ENCODE peak calls at places on chromosomes 2 and 18, in six cellular contexts. M is upper lobe of left lung, Q is SK-N-SH, G is HCT116, L is transverse colon, K is HL-60. S is an unnamed sample.

GRCh38 chr2:25567406-25567805 is 106.0 kb downstream of the DTNB start:
- DNase-seq in M (no peak), Q (peak; percentile 55), G (peak; percentile 10), L (no peak), K (peak; percentile 60), S (no peak)

GRCh38 chr18:70190529-70190928 is 15.0 kb downstream of the RTTN start:
- DNase-seq in M (no peak), Q (no peak), G (no peak), L (no peak), K (no peak), S (no peak)

GRCh38 chr2:147756103-147756502 is 88.7 kb upstream of the ACVR2A start:
- DNase-seq in M (no peak), Q (no peak), G (no peak), L (no peak), K (no peak), S (no peak)

GRCh38 chr2:175462246-175462645 is 280.7 kb upstream of the ATP5MC3 start:
- DNase-seq in M (no peak), Q (no peak), G (no peak), L (no peak), K (peak; percentile 56), S (no peak)

GRCh38 chr2:153074207-153074606 is 355.8 kb downstream of the ARL6IP6 start:
- DNase-seq in M (no peak), Q (no peak), G (no peak), L (no peak), K (no peak), S (no peak)

GRCh38 chr18:24913507-24914147 is 438.3 kb downstream of the ZNF521 start:
- DNase-seq in M (no peak), Q (peak; percentile 40), G (no peak), L (no peak), K (no peak), S (no peak)

GRCh38 chr18:57441395-57441794 is 6.2 kb downstream of the ONECUT2 start:
- DNase-seq in M (no peak), Q (no peak), G (no peak), L (no peak), K (peak; percentile 11), S (no peak)

GRCh38 chr2:229313591-229313990 is 42.5 kb upstream of the PID1 start:
- DNase-seq in M (no peak), Q (no peak), G (no peak), L (no peak), K (no peak), S (no peak)

GRCh38 chr2:226183550-226183949 is 616.1 kb downstream of the IRS1 start:
- DNase-seq in M (no peak), Q (no peak), G (no peak), L (no peak), K (no peak), S (no peak)

GRCh38 chr2:228688007-228688645 is 506.6 kb upstream of the SPHKAP start:
- DNase-seq in M (no peak), Q (no peak), G (no peak), L (peak; percentile 14), K (no peak), S (no peak)

GRCh38 chr18:250685-251084 is 17.2 kb downstream of the THOC1 start:
- DNase-seq in M (no peak), Q (no peak), G (no peak), L (no peak), K (no peak), S (no peak)

GRCh38 chr2:21501344-21502027 is 377.7 kb downstream of the TDRD15 start:
- DNase-seq in M (no peak), Q (no peak), G (no peak), L (no peak), K (no peak), S (no peak)

GRCh38 chr2:19971691-19972090 is 18.2 kb downstream of the WDR35 start:
- DNase-seq in M (no peak), Q (no peak), G (no peak), L (no peak), K (no peak), S (no peak)

GRCh38 chr18:36850527-36851201 is 21.7 kb downstream of the KIAA1328 start:
- DNase-seq in M (no peak), Q (no peak), G (peak; percentile 4), L (no peak), K (no peak), S (no peak)

GRCh38 chr18:21740474-21740723 is 193 bp upstream of the MIB1 start:
- DNase-seq in M (peak; percentile 99), Q (no peak), G (no peak), L (peak; percentile 99), K (peak; percentile 99), S (peak; percentile 99)

GRCh38 chr2:140624188-140624587 is 1506.6 kb downstream of the LRP1B start:
- DNase-seq in M (no peak), Q (no peak), G (no peak), L (no peak), K (no peak), S (no peak)

GRCh38 chr2:203126971-203127370 is 111.8 kb upstream of the CYP20A1 start:
- DNase-seq in M (no peak), Q (no peak), G (no peak), L (no peak), K (no peak), S (no peak)

GRCh38 chr2:35803133-35803532 is 552.4 kb upstream of the CRIM1 start:
- DNase-seq in M (no peak), Q (no peak), G (no peak), L (no peak), K (no peak), S (no peak)

GRCh38 chr2:202115385-202116060 is 42.5 kb downstream of the KIAA2012 start:
- DNase-seq in M (no peak), Q (no peak), G (no peak), L (no peak), K (no peak), S (no peak)

GRCh38 chr2:129400825-129401224 is 578.6 kb upstream of the RAB6C start:
- DNase-seq in M (no peak), Q (peak; percentile 50), G (no peak), L (no peak), K (no peak), S (no peak)

GRCh38 chr18:55153346-55153745 is 194.1 kb upstream of the CCDC68 start:
- DNase-seq in M (no peak), Q (no peak), G (no peak), L (no peak), K (no peak), S (no peak)

DNA sequence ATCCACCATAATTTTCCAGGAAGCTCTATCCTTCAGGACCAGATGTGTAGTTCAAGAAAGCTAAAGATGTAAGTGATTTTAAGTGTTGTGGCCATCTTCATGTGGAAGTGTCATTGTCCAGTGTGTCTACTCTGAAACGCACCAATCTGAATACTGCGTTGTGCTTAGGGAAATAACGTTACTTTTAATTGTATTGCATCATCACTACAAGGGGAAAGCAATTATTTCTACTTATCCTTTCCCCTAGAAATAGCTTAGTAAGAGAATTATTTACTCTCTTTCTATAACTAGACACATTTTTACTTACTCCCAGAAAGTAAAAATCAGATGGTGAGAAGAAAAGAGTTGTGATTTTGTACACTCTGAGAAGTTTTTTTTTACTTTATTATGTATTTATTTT is 102.4 kb upstream of the DLGAP1 start:
- DNase-seq in M (no peak), Q (no peak), G (no peak), L (no peak), K (no peak), S (no peak)
- TF ChIP-seq POLR2AphosphoS5 in M (no peak), Q (no peak), G (no peak), L (no peak), K (no peak), S (no peak)

GRCh38 chr2:234964631-234965461 is 13.0 kb downstream of the SH3BP4 start:
- DNase-seq in M (no peak), Q (peak; percentile 80), G (peak; percentile 48), L (no peak), K (no peak), S (peak; percentile 54)

GRCh38 chr2:234958746-234959395 is 7.1 kb downstream of the SH3BP4 start:
- DNase-seq in M (no peak), Q (no peak), G (no peak), L (no peak), K (no peak), S (peak; percentile 51)

GRCh38 chr2:234963785-234964615 is 12.2 kb downstream of the SH3BP4 start:
- DNase-seq in M (no peak), Q (no peak), G (peak; percentile 38), L (no peak), K (no peak), S (peak; percentile 34)

GRCh38 chr2:234960091-234961088 is 8.6 kb downstream of the SH3BP4 start:
- DNase-seq in M (no peak), Q (no peak), G (no peak), L (no peak), K (no peak), S (no peak)

DNA sequence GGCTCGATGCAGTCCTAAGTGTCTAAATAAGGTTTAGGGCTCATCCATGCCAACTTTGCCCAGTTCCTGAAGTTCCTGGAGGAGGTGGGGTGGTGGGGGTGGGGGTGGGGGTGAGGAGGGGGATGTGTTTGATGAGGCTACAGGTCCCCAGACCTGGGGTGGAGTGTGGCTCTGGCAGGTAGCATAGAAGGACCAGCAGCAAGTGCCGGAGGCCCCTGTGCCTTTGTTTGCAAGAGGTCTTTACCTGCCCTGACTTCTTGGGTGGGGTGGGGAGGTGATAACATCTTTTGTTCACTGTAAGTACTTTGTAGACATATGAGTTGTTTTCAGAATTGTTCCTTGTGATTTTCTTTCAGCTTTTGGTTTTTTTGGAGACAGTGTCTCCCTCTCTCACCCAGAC is 10.0 kb downstream of the SH3BP4 start:
- DNase-seq in M (no peak), Q (no peak), G (no peak), L (no peak), K (no peak), S (peak; percentile 33)
- TF ChIP-seq POLR2AphosphoS5 in M (no peak), Q (no peak), G (no peak), L (no peak), K (no peak), S (no peak)

GRCh38 chr2:180463608-180464007 is 456.5 kb upstream of the CWC22 start:
- DNase-seq in M (no peak), Q (no peak), G (no peak), L (no peak), K (no peak), S (no peak)
- TF ChIP-seq POLR2AphosphoS5 in M (no peak), Q (no peak), G (no peak), L (no peak), K (no peak), S (no peak)

DNA sequence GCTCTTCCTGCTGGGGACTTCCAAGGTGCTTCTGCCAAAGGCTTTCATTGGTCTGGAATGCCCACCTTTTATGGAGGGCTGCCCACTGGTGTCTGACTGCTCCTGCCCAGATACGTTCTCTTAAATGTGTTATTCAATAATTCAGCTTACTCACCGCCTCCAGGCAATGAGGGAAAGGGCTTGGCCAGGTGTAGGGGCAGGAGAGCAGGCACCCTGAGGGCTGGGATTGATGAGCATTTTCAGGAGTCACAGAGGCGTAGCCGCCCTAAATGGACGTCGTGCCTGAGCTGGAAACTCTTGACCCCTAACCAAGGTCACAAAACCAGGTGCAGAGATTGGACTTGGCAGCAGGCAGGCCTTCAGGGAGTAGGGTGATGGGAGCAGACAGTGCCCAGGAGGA is 26.8 kb downstream of the MAL start:
- DNase-seq in M (no peak), Q (no peak), G (no peak), L (no peak), K (no peak), S (peak; percentile 46)
- TF ChIP-seq POLR2AphosphoS5 in M (no peak), Q (no peak), G (no peak), L (no peak), K (no peak), S (no peak)